ENCODE peak calls at places on chromosomes 5 and 9, in six cellular contexts. F is mucosa of descending colon; U is CD8-positive, alpha-beta T cell; H is fibroblast of mammary gland; K is fibroblast of lung; R is BJ. B is an unnamed sample.

GRCh38 chr9:97985058-97985861 is 2.1 kb downstream of the ANP32B start:
- DNase-seq in F (peak; percentile 69), U (peak; percentile 47), H (peak; percentile 32), K (peak; percentile 47), R (no peak), B (no peak)

GRCh38 chr5:79582186-79582585 is 30.1 kb upstream of the TENT2 start:
- DNase-seq in F (no peak), U (no peak), H (no peak), K (no peak), R (no peak), B (no peak)

GRCh38 chr9:137217276-137218211 is 4.5 kb downstream of the RNF208 start:
- DNase-seq in F (peak; percentile 92), U (no peak), H (peak; percentile 34), K (no peak), R (no peak), B (no peak)

GRCh38 chr9:87816041-87816440 is 66.6 kb upstream of the SPATA31E1 start:
- DNase-seq in F (no peak), U (no peak), H (peak; percentile 49), K (peak; percentile 51), R (no peak), B (no peak)

GRCh38 chr9:28234899-28235277 is 661.6 kb upstream of the C9orf72 start:
- DNase-seq in F (no peak), U (no peak), H (peak; percentile 54), K (peak; percentile 84), R (peak; percentile 37), B (no peak)

GRCh38 chr9:131273791-131274673 is 2.3 kb downstream of the FAM78A start:
- DNase-seq in F (peak; percentile 59), U (no peak), H (no peak), K (no peak), R (no peak), B (no peak)

GRCh38 chr5:29697786-29698414 is 1495.6 kb upstream of the CDH6 start:
- DNase-seq in F (no peak), U (no peak), H (no peak), K (no peak), R (no peak), B (no peak)

GRCh38 chr5:132000677-132001453 is 10.6 kb downstream of the ACSL6 start:
- DNase-seq in F (peak; percentile 18), U (peak; percentile 48), H (no peak), K (no peak), R (no peak), B (no peak)

GRCh38 chr5:139164020-139164419 is 34.1 kb downstream of the SIL1 start:
- DNase-seq in F (no peak), U (no peak), H (peak; percentile 50), K (no peak), R (no peak), B (no peak)

GRCh38 chr5:59104400-59105117 is 521.7 kb downstream of the RAB3C start:
- DNase-seq in F (no peak), U (no peak), H (no peak), K (peak; percentile 26), R (no peak), B (no peak)

GRCh38 chr9:75086443-75087278 is 1.3 kb downstream of the NMRK1 start:
- DNase-seq in F (peak; percentile 61), U (peak; percentile 8), H (no peak), K (peak; percentile 39), R (no peak), B (no peak)

GRCh38 chr5:1517838-1518237 is 5.9 kb downstream of the LPCAT1 start:
- DNase-seq in F (peak; percentile 51), U (peak; percentile 3), H (no peak), K (no peak), R (no peak), B (no peak)

GRCh38 chr5:14591548-14591947 is 10.0 kb downstream of the OTULINL start:
- DNase-seq in F (no peak), U (no peak), H (peak; percentile 22), K (peak; percentile 9), R (no peak), B (no peak)

GRCh38 chr5:34959323-34959722 is 30.0 kb downstream of the DNAJC21 start:
- DNase-seq in F (no peak), U (no peak), H (peak; percentile 73), K (peak; percentile 50), R (no peak), B (peak; percentile 74)

GRCh38 chr5:177303121-177303924 is at the start of the genes PRELID1 and RAB24:
- DNase-seq in F (peak; percentile 95), U (peak; percentile 88), H (peak; percentile 69), K (peak; percentile 79), R (no peak), B (no peak)

GRCh38 chr5:77650686-77651085 is 12.2 kb upstream of the OTP start:
- DNase-seq in F (no peak), U (no peak), H (no peak), K (no peak), R (no peak), B (no peak)

GRCh38 chr5:50583621-50584020 is 82.8 kb upstream of the PARP8 start:
- DNase-seq in F (no peak), U (no peak), H (no peak), K (no peak), R (no peak), B (no peak)
- TF ChIP-seq CTCF in F (no peak), U (no peak), H (no peak), K (no peak), R (no peak), B (no peak)

GRCh38 chr5:119357309-119357708 is 1.5 kb downstream of the TNFAIP8 start:
- DNase-seq in F (no peak), U (no peak), H (no peak), K (no peak), R (no peak), B (no peak)
- H3K4me3 ChIP-seq in F (no peak overlapping the region), U (no peak overlapping the region), H (peak overlapping the region; percentile 66), K (peak overlapping the region; percentile 54), R (peak overlapping the region; percentile 57), B (peak overlapping the region; percentile 77)

GRCh38 chr9:110029422-110029814 is 178.5 kb downstream of the C9orf152 start:
- DNase-seq in F (no peak), U (no peak), H (peak; percentile 95), K (peak; percentile 90), R (peak; percentile 71), B (peak; percentile 97)
- TF ChIP-seq CTCF in F (no peak), U (no peak), H (no peak), K (no peak), R (no peak), B (no peak)

GRCh38 chr5:83475540-83476469 is 4.3 kb downstream of the VCAN start:
- DNase-seq in F (no peak), U (no peak), H (peak; percentile 90), K (peak; percentile 92), R (peak; percentile 86), B (peak; percentile 82)
- H3K4me3 ChIP-seq in F (no peak overlapping the region), U (no peak overlapping the region), H (peak overlapping the region; percentile 81), K (peak overlapping the region; percentile 90), R (peak overlapping the region; percentile 59), B (peak overlapping the region; percentile 69)

DNA sequence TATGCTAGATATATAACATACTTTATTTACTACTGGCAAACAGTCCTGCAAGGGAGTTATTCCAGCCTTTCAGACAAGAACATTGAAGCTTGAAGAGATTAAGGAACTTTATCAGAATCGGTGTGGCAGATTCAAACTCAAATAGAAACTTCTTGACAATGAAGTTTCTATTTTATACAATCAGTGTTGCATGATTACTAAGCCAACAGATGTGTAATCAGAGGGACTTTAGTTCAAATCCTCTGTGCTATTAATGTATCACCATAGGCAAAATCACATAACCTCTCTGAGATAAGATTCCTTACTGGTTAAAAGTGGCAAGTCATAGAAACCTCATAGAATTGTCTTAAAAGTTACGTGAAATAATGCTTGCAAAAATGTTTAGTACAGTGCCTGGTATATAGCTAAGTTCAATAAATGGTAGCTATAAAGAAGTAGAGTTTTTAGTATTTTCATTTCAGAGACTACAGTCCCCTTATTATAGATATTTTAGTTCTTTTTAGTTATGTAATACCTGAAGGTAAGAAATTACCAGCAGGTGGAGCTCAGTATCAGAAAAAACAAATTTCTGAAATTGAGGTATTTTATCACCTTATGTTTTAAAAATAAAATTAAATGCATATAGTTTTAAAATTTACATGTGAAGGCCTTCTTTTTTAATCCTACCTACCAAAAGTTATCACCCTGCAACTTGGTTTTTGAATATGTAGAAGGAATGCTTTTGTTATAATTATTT is 172.1 kb downstream of the FER start:
- DNase-seq in F (no peak), U (no peak), H (no peak), K (peak; percentile 27), R (no peak), B (no peak)
- TF ChIP-seq CTCF in F (no peak), U (no peak), H (peak; percentile 13), K (no peak), R (no peak), B (no peak)

GRCh38 chr5:159102294-159102934 is 2.7 kb upstream of the EBF1 start:
- DNase-seq in F (no peak), U (no peak), H (peak; percentile 49), K (no peak), R (no peak), B (no peak)
- H3K4me3 ChIP-seq in F (no peak overlapping the region), U (no peak overlapping the region), H (no peak overlapping the region), K (no peak overlapping the region), R (no peak overlapping the region), B (no peak overlapping the region)

GRCh38 chr9:123371805-123372590 is 16.0 kb downstream of the CRB2 start:
- DNase-seq in F (no peak), U (no peak), H (no peak), K (no peak), R (no peak), B (no peak)

GRCh38 chr9:123375725-123376132 is 19.7 kb downstream of the CRB2 start:
- DNase-seq in F (peak; percentile 85), U (no peak), H (no peak), K (peak; percentile 12), R (no peak), B (no peak)

GRCh38 chr9:123372766-123373446 is 16.9 kb downstream of the CRB2 start:
- DNase-seq in F (no peak), U (no peak), H (no peak), K (no peak), R (no peak), B (no peak)

GRCh38 chr9:123373941-123374340 is 17.9 kb downstream of the CRB2 start:
- DNase-seq in F (no peak), U (no peak), H (no peak), K (no peak), R (no peak), B (no peak)

DNA sequence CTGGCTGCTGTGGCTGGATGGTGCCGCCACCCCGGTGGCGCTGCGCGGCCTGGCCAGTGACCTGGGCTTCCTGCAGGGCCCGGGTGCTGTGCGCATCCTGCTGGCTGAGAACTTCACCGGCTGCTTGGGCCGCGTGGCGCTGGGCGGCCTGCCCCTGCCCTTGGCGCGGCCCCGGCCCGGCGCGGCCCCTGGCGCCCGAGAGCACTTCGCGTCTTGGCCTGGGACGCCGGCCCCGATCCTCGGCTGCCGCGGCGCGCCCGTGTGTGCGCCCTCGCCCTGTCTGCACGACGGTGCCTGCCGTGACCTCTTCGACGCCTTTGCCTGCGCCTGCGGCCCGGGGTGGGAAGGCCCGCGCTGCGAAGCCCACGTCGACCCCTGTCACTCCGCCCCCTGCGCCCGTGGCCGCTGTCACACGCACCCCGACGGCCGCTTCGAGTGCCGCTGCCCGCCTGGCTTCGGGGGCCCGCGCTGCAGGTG is 17.5 kb downstream of the CRB2 start:
- DNase-seq in F (no peak), U (no peak), H (no peak), K (no peak), R (no peak), B (no peak)
- TF ChIP-seq CTCF in F (no peak), U (no peak), H (no peak), K (no peak), R (no peak), B (no peak)

GRCh38 chr5:170248172-170248571 is 15.4 kb downstream of the C5orf58 start:
- DNase-seq in F (no peak), U (no peak), H (no peak), K (no peak), R (no peak), B (no peak)
- H3K4me3 ChIP-seq in F (no peak overlapping the region), U (no peak overlapping the region), H (no peak overlapping the region), K (no peak overlapping the region), R (no peak overlapping the region), B (no peak overlapping the region)